ENCODE peak calls at places on chromosome 9, in seven cellular contexts. H, Q, M, J, D, V and C are unnamed samples.

GRCh38 chr9:114000063-114000454 is 78.0 kb downstream of the AMBP start:
- DNase-seq in M (no peak), H (peak; percentile 47), J (peak; percentile 10), Q (no peak), D (no peak), V (no peak), C (no peak)

GRCh38 chr9:82939451-82939850 is 123.5 kb downstream of the RASEF start:
- DNase-seq in V (no peak), D (peak; percentile 79), Q (peak; percentile 10), H (no peak), J (no peak), M (no peak), C (no peak)

GRCh38 chr9:110579763-110580255 is 268 bp upstream of the SVEP1 start:
- DNase-seq in M (no peak), Q (no peak), V (no peak), H (no peak), J (peak; percentile 20), D (no peak), C (peak; percentile 38)

GRCh38 chr9:108838017-108838416 is 17.8 kb downstream of the ACTL7B start:
- DNase-seq in D (no peak), H (no peak), Q (no peak), M (no peak), V (no peak), J (no peak), C (no peak)

GRCh38 chr9:109453210-109453842 is 44.8 kb downstream of the PTPN3 start:
- DNase-seq in M (peak; percentile 48), J (no peak), V (no peak), Q (no peak), H (no peak), D (no peak), C (no peak)

GRCh38 chr9:5626727-5627634 is 1.9 kb upstream of the RIC1 start:
- DNase-seq in J (peak; percentile 69), M (no peak), Q (peak; percentile 28), D (peak; percentile 41), H (no peak), V (peak; percentile 94), C (peak; percentile 22)

GRCh38 chr9:89802809-89803355 is 198.1 kb downstream of the GADD45G start:
- DNase-seq in Q (no peak), M (no peak), D (peak; percentile 56), V (no peak), J (no peak), H (peak; percentile 63), C (peak; percentile 81)

GRCh38 chr9:21687351-21687750 is 115.1 kb upstream of the MTAP start:
- DNase-seq in H (no peak), D (no peak), J (no peak), Q (no peak), M (no peak), V (no peak), C (no peak)

GRCh38 chr9:69444791-69445190 is 119.8 kb downstream of the ENTREP1 start:
- DNase-seq in Q (no peak), H (no peak), M (no peak), D (no peak), V (no peak), J (no peak), C (no peak)

GRCh38 chr9:115882911-115883310 is 270.7 kb upstream of the PAPPA start:
- DNase-seq in V (no peak), Q (no peak), M (no peak), D (no peak), J (no peak), H (no peak), C (no peak)

GRCh38 chr9:95239071-95239470 is 78.4 kb downstream of the FANCC start:
- DNase-seq in J (no peak), H (no peak), Q (no peak), M (no peak), V (no peak), D (no peak), C (no peak)

GRCh38 chr9:92724528-92725265 is 39.9 kb downstream of the BICD2 start:
- DNase-seq in V (no peak), M (peak; percentile 15), J (no peak), D (peak; percentile 56), H (no peak), Q (no peak), C (no peak)

GRCh38 chr9:77011973-77012817 is 7.3 kb upstream of the FOXB2 start:
- DNase-seq in M (peak; percentile 64), Q (peak; percentile 71), D (peak; percentile 30), V (no peak), J (peak; percentile 90), H (peak; percentile 62), C (no peak)

GRCh38 chr9:11457809-11458785 is 845.3 kb upstream of the PTPRD start:
- DNase-seq in M (no peak), J (no peak), D (no peak), H (no peak), Q (no peak), V (no peak), C (no peak)

GRCh38 chr9:130659699-130660248 is 4.6 kb upstream of the PRDM12 start:
- DNase-seq in V (no peak), D (no peak), H (no peak), J (no peak), M (no peak), Q (no peak), C (peak; percentile 8)

GRCh38 chr9:77906991-77907390 is 124.6 kb downstream of the GNAQ start:
- DNase-seq in J (no peak), Q (no peak), V (no peak), D (no peak), H (no peak), M (no peak), C (no peak)

GRCh38 chr9:124320062-124320973 is 62.6 kb downstream of the NEK6 start:
- DNase-seq in V (no peak), M (peak; percentile 83), Q (peak; percentile 75), D (peak; percentile 70), J (peak; percentile 84), H (peak; percentile 69), C (peak; percentile 68)

GRCh38 chr9:135342206-135343130 is 137.1 kb upstream of the PPP1R26 start:
- DNase-seq in H (no peak), M (no peak), V (no peak), Q (no peak), D (no peak), J (no peak), C (no peak)

GRCh38 chr9:135340143-135340655 is 139.4 kb upstream of the PPP1R26 start:
- DNase-seq in M (no peak), V (no peak), Q (no peak), J (no peak), D (no peak), H (peak; percentile 40), C (no peak)

GRCh38 chr9:135339378-135339973 is 140.1 kb upstream of the PPP1R26 start:
- DNase-seq in D (no peak), Q (no peak), V (no peak), J (no peak), H (peak; percentile 33), M (no peak), C (no peak)

GRCh38 chr9:135341612-135342169 is 137.9 kb upstream of the PPP1R26 start:
- DNase-seq in D (no peak), M (no peak), J (no peak), V (no peak), Q (no peak), H (no peak), C (no peak)

GRCh38 chr9:135340726-135341475 is 138.7 kb upstream of the PPP1R26 start:
- DNase-seq in Q (no peak), V (no peak), D (no peak), M (no peak), J (no peak), H (no peak), C (no peak)
- H3K27me3 ChIP-seq in Q (peaks cover 24% of the 10 kb centered on the region), V (no peaks in the 10 kb centered on the region), D (no peaks in the 10 kb centered on the region), M (peaks cover 5% of the 10 kb centered on the region), J (no peaks in the 10 kb centered on the region), H (peaks cover 63% of the 10 kb centered on the region), C (peaks cover 62% of the 10 kb centered on the region)

DNA sequence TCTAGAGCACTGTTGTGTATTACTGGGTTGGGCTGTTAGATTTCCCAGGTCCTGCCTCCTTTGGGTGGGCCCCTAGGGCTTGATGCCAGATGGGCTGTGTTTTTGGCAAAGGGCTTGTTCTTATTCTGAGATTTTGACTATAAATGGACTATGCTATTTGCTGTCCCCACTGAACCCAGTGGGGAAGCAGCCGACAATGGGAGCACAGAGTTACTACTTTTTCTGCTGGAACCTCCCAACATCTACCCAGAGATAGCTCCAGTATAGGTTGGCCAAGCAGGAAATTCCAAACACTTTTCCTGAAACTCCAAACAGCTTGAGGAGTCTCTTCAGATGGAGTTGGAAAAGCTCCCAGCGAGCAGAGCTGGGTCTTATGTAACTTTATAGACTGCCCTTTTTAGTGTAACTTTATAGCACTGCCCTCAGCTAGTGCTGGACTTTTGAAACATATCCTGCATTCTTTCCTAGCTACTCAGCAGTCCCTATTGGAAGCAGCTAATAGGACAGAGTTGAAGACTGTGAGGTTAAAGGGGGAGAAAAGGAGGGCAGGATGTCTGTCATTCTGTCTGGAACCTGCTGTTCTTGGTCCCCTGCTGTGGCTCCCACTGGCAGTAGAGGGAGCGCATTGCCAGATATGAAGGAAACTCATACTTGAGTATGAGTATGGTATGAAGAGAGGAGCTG is 21.0 kb downstream of the RUSC2 start:
- DNase-seq in V (no peak), H (peak; percentile 62), J (peak; percentile 64), M (peak; percentile 73), D (peak; percentile 50), Q (peak; percentile 59), C (peak; percentile 89)
- TF ChIP-seq CTCF in V (no peak), H (no peak), J (no peak), M (no peak), D (peak; percentile 11), Q (no peak), C (peak; percentile 46)

GRCh38 chr9:87324613-87325194 is 173.0 kb upstream of the DAPK1 start:
- DNase-seq in Q (no peak), M (no peak), D (no peak), H (no peak), V (peak; percentile 5), J (no peak), C (no peak)
- TF ChIP-seq POLR2A in Q (no peak), M (no peak), D (no peak), H (no peak), V (no peak), J (no peak), C (no peak)

GRCh38 chr9:133734600-133735414 is 3.3 kb downstream of the SARDH start:
- DNase-seq in V (no peak), J (peak; percentile 9), H (peak; percentile 45), D (no peak), Q (no peak), M (peak; percentile 21), C (no peak)
- H3K27me3 ChIP-seq in V (no peaks in the 10 kb centered on the region), J (no peaks in the 10 kb centered on the region), H (no peaks in the 10 kb centered on the region), D (no peaks in the 10 kb centered on the region), Q (no peaks in the 10 kb centered on the region), M (no peaks in the 10 kb centered on the region), C (peaks cover 7% of the 10 kb centered on the region)

DNA sequence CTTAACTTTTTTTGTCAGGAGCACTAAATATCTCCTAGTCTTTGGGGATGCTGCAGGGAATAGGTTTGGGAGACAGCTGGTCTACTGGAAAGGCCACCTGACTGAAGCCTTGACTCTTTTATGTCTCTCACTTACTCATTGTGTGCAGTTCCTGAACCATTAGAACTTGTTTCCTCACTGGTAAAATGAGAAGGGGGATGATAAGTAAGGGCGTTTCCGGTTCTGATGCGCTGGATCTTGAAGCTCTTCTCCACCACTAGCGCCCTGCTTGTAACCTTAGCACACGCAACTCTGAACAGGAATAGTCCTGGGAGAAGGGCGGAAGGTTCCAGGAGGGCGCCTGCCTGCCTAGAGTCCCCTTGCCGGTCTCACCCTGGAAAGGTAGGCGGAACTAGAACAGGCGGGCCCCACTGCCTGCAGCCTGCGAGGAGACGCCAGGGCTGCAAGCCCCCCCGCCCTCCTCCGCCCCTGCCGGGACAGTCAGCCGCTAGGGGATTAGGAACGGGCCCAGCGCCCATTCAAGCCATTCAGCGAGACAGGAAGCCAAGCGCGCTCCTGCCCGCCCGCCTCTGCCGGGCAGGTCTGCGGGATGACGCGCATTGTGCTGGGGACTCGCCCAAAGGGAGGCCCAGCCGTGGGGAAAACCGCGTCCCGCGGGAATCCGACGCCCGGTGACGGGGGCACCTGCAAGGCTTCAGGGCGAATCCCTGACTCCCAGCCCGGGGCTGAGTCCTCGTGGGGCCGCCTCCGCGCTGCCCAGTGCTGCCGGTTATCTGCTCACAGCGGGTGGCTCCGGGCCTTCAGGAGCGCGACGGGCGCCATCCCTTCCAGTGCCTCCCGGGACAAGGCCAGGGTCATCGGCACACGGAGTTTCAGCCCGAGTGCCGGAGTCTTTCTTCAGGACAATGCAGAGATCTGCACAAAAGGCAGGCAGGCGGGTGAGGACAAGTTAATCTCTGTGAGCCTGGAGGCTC is 44.0 kb upstream of the XPA start:
- DNase-seq in J (peak; percentile 61), H (peak; percentile 56), V (no peak), D (peak; percentile 67), M (peak; percentile 52), Q (peak; percentile 23), C (peak; percentile 84)
- TF ChIP-seq CTCF in J (no peak), H (no peak), V (no peak), D (peak; percentile 33), M (peak; percentile 17), Q (no peak), C (peak; percentile 9)